ENCODE peak calls at places on chromosome X, in five cellular contexts. N, J, I, R and M are unnamed samples.
A peak's percentile ranks its signal among the peaks of the same experiment; 100 is the strongest.

GRCh38 chrX:153700967-153701366 is 13.2 kb downstream of the SLC6A8 start:
- DNase-seq in J (no peak), I (no peak), R (no peak), N (no peak), M (no peak)

GRCh38 chrX:118730500-118731247 is 3.3 kb downstream of the IL13RA1 start:
- DNase-seq in I (no peak), N (no peak), J (no peak), R (no peak), M (no peak)

GRCh38 chrX:9272166-9272565 is 192.7 kb upstream of the TBL1X start:
- DNase-seq in R (no peak), J (no peak), I (no peak), N (no peak), M (no peak)

GRCh38 chrX:46710425-46710824 is 48.5 kb downstream of the SLC9A7 start:
- DNase-seq in I (no peak), J (no peak), R (no peak), N (no peak), M (peak; percentile 0)

GRCh38 chrX:39693298-39693697 is 404.5 kb downstream of the BCOR start:
- DNase-seq in N (no peak), R (no peak), J (peak; percentile 51), I (no peak), M (no peak)

GRCh38 chrX:47351706-47352105 is 18.7 kb upstream of the ZNF157 start:
- DNase-seq in J (no peak), N (no peak), I (no peak), R (no peak), M (no peak)

GRCh38 chrX:112832481-112833095 is 8.0 kb downstream of the AMOT start:
- DNase-seq in N (no peak), I (no peak), R (no peak), J (no peak), M (no peak)

GRCh38 chrX:151169783-151170182 is 6.6 kb upstream of the GPR50 start:
- DNase-seq in J (no peak), I (no peak), R (no peak), N (no peak), M (no peak)

GRCh38 chrX:106933538-106933961 is 13.3 kb downstream of the CLDN2 start:
- DNase-seq in I (no peak), N (no peak), J (no peak), R (no peak), M (peak; percentile 89)

GRCh38 chrX:154712781-154713391 is 38.0 kb downstream of the GAB3 start:
- DNase-seq in R (no peak), N (no peak), I (peak; percentile 68), J (no peak), M (no peak)

GRCh38 chrX:10119399-10119990 is 37.3 kb upstream of the CLCN4 start:
- DNase-seq in I (peak; percentile 73), R (peak; percentile 76), N (peak; percentile 60), J (peak; percentile 45), M (peak; percentile 64)

GRCh38 chrX:66074920-66075879 is 35.3 kb upstream of the VSIG4 start:
- DNase-seq in I (peak; percentile 17), N (no peak), J (no peak), R (no peak), M (no peak)

GRCh38 chrX:46953597-46953996 is 41.4 kb downstream of the JADE3 start:
- DNase-seq in I (no peak), R (peak; percentile 48), N (no peak), J (no peak), M (peak; percentile 75)

GRCh38 chrX:136250191-136251041 is 784 bp downstream of the MAP7D3 start:
- DNase-seq in N (peak; percentile 49), J (peak; percentile 41), I (no peak), R (no peak), M (no peak)

GRCh38 chrX:37802028-37802427 is 22.2 kb downstream of the CYBB start:
- DNase-seq in N (no peak), I (no peak), R (no peak), J (no peak), M (no peak)

GRCh38 chrX:140022482-140022881 is 57.2 kb upstream of the CXorf66 start:
- DNase-seq in R (no peak), J (no peak), I (no peak), N (no peak), M (no peak)

GRCh38 chrX:40244980-40245379 is 147.2 kb upstream of the BCOR start:
- DNase-seq in I (no peak), R (no peak), N (no peak), J (peak; percentile 35), M (no peak)

GRCh38 chrX:131783555-131784338 is 239.4 kb upstream of the STK26 start:
- DNase-seq in R (no peak), J (peak; percentile 55), I (peak; percentile 90), N (no peak), M (no peak)

GRCh38 chrX:5458300-5458699 is 770.4 kb downstream of the NLGN4X start:
- DNase-seq in I (no peak), N (no peak), J (peak; percentile 4), R (no peak), M (no peak)

GRCh38 chrX:49761481-49761880 is 65.7 kb upstream of the PAGE1 start:
- DNase-seq in N (no peak), I (no peak), J (peak; percentile 43), R (peak; percentile 6), M (peak; percentile 23)

GRCh38 chrX:40300286-40300890 is 202.6 kb upstream of the BCOR start:
- DNase-seq in N (no peak), I (no peak), R (no peak), J (no peak), M (peak; percentile 3)

GRCh38 chrX:1750267-1750666 is 135.4 kb downstream of the ASMT start:
- DNase-seq in R (no peak), I (no peak), N (no peak), J (no peak), M (no peak)
- TF ChIP-seq SUZ12 in R (no peak), I (no peak), N (no peak), J (no peak), M (no peak)

GRCh38 chrX:17500145-17500579 is 125.2 kb downstream of the NHS start:
- DNase-seq in I (no peak), N (no peak), J (no peak), R (no peak), M (no peak)
- TF ChIP-seq SUZ12 in I (no peak), N (no peak), J (no peak), R (no peak), M (no peak)

DNA sequence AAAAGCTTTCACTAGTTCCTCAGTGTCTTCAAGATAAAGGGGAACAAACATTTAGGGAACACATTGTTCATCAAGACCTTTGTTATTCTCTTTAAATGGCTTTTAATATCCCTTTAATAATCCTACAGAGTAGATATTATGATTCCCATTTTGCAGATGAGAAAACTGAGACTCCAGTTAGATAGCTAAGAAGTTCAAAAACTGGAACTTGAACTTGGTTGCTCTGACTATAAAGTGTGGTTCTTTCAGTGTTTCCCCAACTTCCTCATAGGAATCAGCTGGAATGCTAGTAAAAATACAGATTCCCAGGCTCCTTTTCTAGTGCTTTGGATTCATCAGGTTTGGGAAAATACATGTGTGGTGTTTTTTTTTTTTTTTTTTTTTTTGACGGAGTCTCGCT is 37.7 kb downstream of the DLG3 start:
- DNase-seq in I (no peak), N (no peak), R (no peak), J (no peak), M (no peak)
- TF ChIP-seq SUZ12 in I (no peak), N (no peak), R (no peak), J (no peak), M (no peak)

DNA sequence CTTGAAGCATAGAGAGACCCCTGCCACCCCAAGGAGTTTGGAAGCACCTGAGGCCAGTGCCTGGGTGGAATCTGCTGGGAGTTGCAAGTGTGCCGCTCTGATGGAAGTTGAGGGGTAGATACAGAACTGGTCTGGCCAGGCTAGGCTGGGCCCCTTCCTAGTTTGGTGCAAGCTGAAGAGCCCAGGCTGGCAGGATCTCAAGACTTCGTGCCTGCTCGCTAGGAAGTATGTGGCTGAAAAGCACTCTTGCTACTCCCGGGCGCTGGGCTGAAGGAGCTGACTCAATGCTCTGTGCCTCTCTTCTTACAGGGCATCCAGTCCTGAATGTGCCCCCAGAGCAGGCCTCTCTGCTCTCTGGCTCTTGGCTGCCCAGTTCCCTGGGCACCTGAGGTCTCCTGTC is 51.7 kb upstream of the PJA1 start:
- DNase-seq in N (no peak), R (no peak), I (no peak), J (no peak), M (no peak)
- TF ChIP-seq SUZ12 in N (no peak), R (no peak), I (no peak), J (no peak), M (no peak)

GRCh38 chrX:96761566-96761965 is 76.9 kb downstream of the DIAPH2 start:
- DNase-seq in I (no peak), J (no peak), N (no peak), R (no peak), M (no peak)

GRCh38 chrX:96764864-96765263 is 80.2 kb downstream of the DIAPH2 start:
- DNase-seq in I (no peak), J (no peak), R (no peak), N (no peak), M (no peak)

DNA sequence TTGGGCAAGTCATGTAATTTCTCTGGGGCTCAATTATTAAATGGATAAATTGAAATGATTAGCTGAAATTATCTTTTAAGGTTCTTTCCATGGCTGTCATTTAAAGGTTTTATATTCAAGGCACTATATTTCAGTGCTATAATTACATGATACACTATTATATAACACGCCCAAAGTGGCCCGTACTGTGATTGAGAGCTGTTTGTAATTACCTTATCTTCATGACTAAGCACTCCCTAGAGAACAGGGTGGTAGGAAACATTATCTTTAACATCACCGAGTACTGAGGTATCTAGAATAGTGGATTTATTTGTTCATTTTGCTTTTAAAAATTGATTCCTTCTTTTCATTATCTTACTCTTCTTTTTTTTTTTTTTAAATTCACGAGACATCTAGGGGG is 79.0 kb downstream of the DIAPH2 start:
- DNase-seq in N (no peak), I (no peak), R (no peak), J (no peak), M (no peak)
- TF ChIP-seq SUZ12 in N (no peak), I (no peak), R (no peak), J (no peak), M (no peak)

GRCh38 chrX:110012818-110013484 is 10.0 kb downstream of the TMEM164 start:
- DNase-seq in I (no peak), R (no peak), J (no peak), N (no peak), M (no peak)
- TF ChIP-seq SUZ12 in I (no peak), R (no peak), J (no peak), N (no peak), M (no peak)

DNA sequence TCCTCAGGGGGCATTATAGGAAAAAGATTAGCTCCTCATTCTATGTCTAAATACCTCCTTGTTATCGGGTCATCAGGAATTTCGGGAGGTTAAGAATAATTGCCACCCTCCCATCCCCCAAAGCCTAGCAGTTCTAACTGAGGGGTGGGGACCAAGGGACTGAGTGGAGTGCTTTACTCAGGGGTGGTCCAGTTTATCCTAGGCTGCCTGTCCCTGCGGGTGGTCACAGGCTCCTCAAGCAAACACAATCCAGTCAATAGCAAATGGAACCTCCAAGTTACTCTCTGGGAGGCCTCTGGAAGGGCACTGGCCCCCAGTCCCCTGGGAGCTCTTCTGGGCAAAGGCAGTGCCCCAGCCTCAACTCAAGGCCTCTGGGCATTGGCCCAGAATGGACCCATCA is 6.7 kb downstream of the ELF4 start:
- DNase-seq in R (no peak), I (no peak), J (no peak), N (no peak), M (no peak)
- TF ChIP-seq SUZ12 in R (no peak), I (no peak), J (no peak), N (no peak), M (no peak)

GRCh38 chrX:64198046-64198445 is 7.5 kb downstream of the AMER1 start:
- DNase-seq in J (no peak), I (peak; percentile 9), N (no peak), R (no peak), M (no peak)
- TF ChIP-seq SUZ12 in J (no peak), I (no peak), N (no peak), R (no peak), M (no peak)

GRCh38 chrX:87517571-87518141 is at the start of gene KLHL4:
- DNase-seq in N (peak; percentile 46), R (peak; percentile 90), J (no peak), I (no peak), M (no peak)
- TF ChIP-seq SUZ12 in N (no peak), R (no peak), J (no peak), I (no peak), M (no peak)